ENCODE peak calls at places on chromosomes 5 and 9, in six cellular contexts. N is hepatocyte, J is GM23338, A is HCT116, R is PC-3, X is OCI-LY7. K is an unnamed sample.

GRCh38 chr9:74942801-74943200 is 9.9 kb downstream of the C9orf40 start:
- DNase-seq in X (no peak), A (no peak), N (peak; percentile 20), R (no peak), J (no peak), K (no peak)

GRCh38 chr9:110399983-110400382 is 62.3 kb upstream of the TXNDC8 start:
- DNase-seq in A (no peak), X (no peak), J (no peak), R (no peak), N (no peak), K (no peak)

GRCh38 chr5:96387616-96388015 is 45.4 kb downstream of the PCSK1 start:
- DNase-seq in A (no peak), N (no peak), X (no peak), J (no peak), R (no peak), K (no peak)

GRCh38 chr9:36327903-36328302 is 69.7 kb upstream of the GNE start:
- DNase-seq in R (peak; percentile 31), N (peak; percentile 29), X (no peak), J (no peak), A (no peak), K (no peak)

GRCh38 chr9:93053781-93054331 is 4.6 kb upstream of the SUSD3 start:
- DNase-seq in R (no peak), X (no peak), A (no peak), N (no peak), J (no peak), K (no peak)

GRCh38 chr5:138763037-138763778 is 10.0 kb downstream of the CTNNA1 start:
- DNase-seq in R (no peak), N (no peak), J (no peak), X (no peak), A (no peak), K (no peak)

GRCh38 chr5:151162794-151163193 is 5.2 kb upstream of the ANXA6 start:
- DNase-seq in X (no peak), R (no peak), A (no peak), J (no peak), N (no peak), K (no peak)

GRCh38 chr5:43000198-43000840 is 39.8 kb downstream of the ANXA2R start:
- DNase-seq in R (no peak), J (peak; percentile 71), X (no peak), N (peak; percentile 57), A (no peak), K (peak; percentile 73)

GRCh38 chr9:133374612-133375115 is 1.2 kb downstream of the SURF4 start:
- DNase-seq in X (no peak), J (no peak), R (no peak), A (no peak), N (no peak), K (no peak)

GRCh38 chr9:29390859-29391258 is 1817.6 kb upstream of the C9orf72 start:
- DNase-seq in N (no peak), A (no peak), R (no peak), J (no peak), X (no peak), K (no peak)

GRCh38 chr5:181120311-181120710 is 10.7 kb downstream of the OR2V1 start:
- DNase-seq in J (no peak), A (no peak), N (no peak), X (no peak), R (peak; percentile 80), K (no peak)

GRCh38 chr9:20987521-20987920 is 43.9 kb downstream of the HACD4 start:
- DNase-seq in X (no peak), A (no peak), J (no peak), N (no peak), R (no peak), K (no peak)

GRCh38 chr5:115735108-115735998 is 81.1 kb downstream of the CDO1 start:
- DNase-seq in A (no peak), X (no peak), N (no peak), J (peak; percentile 47), R (no peak), K (peak; percentile 26)

GRCh38 chr9:104905931-104906330 is 22.0 kb downstream of the ABCA1 start:
- DNase-seq in N (no peak), X (no peak), A (no peak), R (no peak), J (no peak), K (no peak)

GRCh38 chr9:127050152-127050551 is 72.3 kb downstream of the ANGPTL2 start:
- DNase-seq in J (no peak), A (no peak), N (no peak), X (no peak), R (no peak), K (no peak)

GRCh38 chr9:137301086-137301947 is 754 bp downstream of the NRARP start:
- DNase-seq in X (no peak), A (peak; percentile 29), N (peak; percentile 83), J (peak; percentile 77), R (peak; percentile 64), K (peak; percentile 91)

GRCh38 chr5:107092695-107093094 is 578.0 kb downstream of the EFNA5 start:
- DNase-seq in N (no peak), A (no peak), R (peak; percentile 59), J (no peak), X (no peak), K (no peak)

GRCh38 chr9:120935383-120935857 is 8.8 kb upstream of the TRAF1 start:
- DNase-seq in N (peak; percentile 88), A (no peak), J (no peak), R (peak; percentile 90), X (peak; percentile 44), K (no peak)

GRCh38 chr9:76894198-76894597 is 11.7 kb downstream of the PRUNE2 start:
- DNase-seq in N (no peak), J (no peak), X (no peak), A (no peak), R (no peak), K (no peak)

GRCh38 chr9:137786511-137786920 is 91.1 kb upstream of the CACNA1B start:
- DNase-seq in J (no peak), N (no peak), A (no peak), R (no peak), X (no peak), K (no peak)

GRCh38 chr9:85723220-85723619 is 18.5 kb downstream of the AGTPBP1 start:
- DNase-seq in J (peak; percentile 86), X (no peak), A (no peak), R (no peak), N (peak; percentile 45), K (peak; percentile 69)

GRCh38 chr9:96217358-96217755 is 84.6 kb downstream of the HSD17B3 start:
- DNase-seq in N (peak; percentile 70), J (no peak), R (no peak), X (no peak), A (no peak), K (peak; percentile 77)

GRCh38 chr5:165881259-165881658 is 2375.8 kb downstream of the MAT2B start:
- DNase-seq in N (no peak), A (no peak), J (peak; percentile 62), R (peak; percentile 2), X (no peak), K (peak; percentile 6)

GRCh38 chr5:10535237-10535530 is 28.7 kb upstream of the ANKRD33B start:
- DNase-seq in N (no peak), J (no peak), A (no peak), R (no peak), X (no peak), K (no peak)
- TF ChIP-seq EZH2phosphoT487 in N (no peak), J (no peak), A (no peak), R (no peak), X (no peak), K (no peak)

DNA sequence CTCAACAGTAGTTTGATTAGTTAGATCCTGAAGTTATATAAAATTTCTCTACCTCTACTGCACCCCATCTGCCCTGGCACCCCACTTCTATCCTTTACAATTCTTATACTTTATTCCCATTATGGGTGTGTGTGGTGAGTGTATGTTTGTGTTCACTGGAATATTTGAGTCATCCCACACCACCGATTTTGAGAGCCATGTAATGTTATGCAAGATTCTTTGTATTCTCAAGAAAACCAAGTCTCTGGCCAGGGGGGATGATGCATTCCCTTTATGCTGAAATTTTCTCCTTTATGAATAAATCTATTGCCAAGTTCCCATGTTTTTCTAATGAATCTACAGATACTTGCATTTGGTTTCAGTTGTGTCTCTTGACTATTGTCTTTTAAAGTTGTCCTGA is 266.8 kb downstream of the ARHGEF28 start:
- DNase-seq in R (peak; percentile 19), J (no peak), N (no peak), X (no peak), A (no peak), K (no peak)
- TF ChIP-seq EZH2phosphoT487 in R (no peak), J (no peak), N (no peak), X (no peak), A (no peak), K (no peak)

GRCh38 chr5:154241021-154241420 is 50.5 kb downstream of the GALNT10 start:
- DNase-seq in X (no peak), R (no peak), A (no peak), J (no peak), N (no peak), K (peak; percentile 57)

GRCh38 chr5:154242442-154242841 is 51.9 kb downstream of the GALNT10 start:
- DNase-seq in R (no peak), X (no peak), N (no peak), J (no peak), A (no peak), K (peak; percentile 23)

GRCh38 chr5:154242964-154243376 is 52.4 kb downstream of the GALNT10 start:
- DNase-seq in X (no peak), J (no peak), N (no peak), R (no peak), A (no peak), K (no peak)

GRCh38 chr5:154244476-154244875 is 53.9 kb downstream of the GALNT10 start:
- DNase-seq in N (no peak), J (no peak), R (no peak), X (no peak), A (no peak), K (no peak)

GRCh38 chr5:154243736-154244135 is 53.2 kb downstream of the GALNT10 start:
- DNase-seq in A (no peak), J (no peak), X (no peak), N (no peak), R (no peak), K (peak; percentile 31)
- TF ChIP-seq EZH2phosphoT487 in A (no peak), J (no peak), X (no peak), N (no peak), R (no peak), K (no peak)

GRCh38 chr9:18718393-18718792 is 244.4 kb downstream of the ADAMTSL1 start:
- DNase-seq in J (no peak), N (no peak), R (no peak), A (no peak), X (no peak), K (no peak)

GRCh38 chr9:18721267-18722079 is 247.5 kb downstream of the ADAMTSL1 start:
- DNase-seq in N (peak; percentile 20), A (no peak), X (no peak), R (no peak), J (no peak), K (no peak)

GRCh38 chr9:18722882-18723281 is 248.9 kb downstream of the ADAMTSL1 start:
- DNase-seq in A (no peak), J (no peak), R (no peak), X (no peak), N (no peak), K (no peak)

GRCh38 chr9:18723366-18723765 is 249.4 kb downstream of the ADAMTSL1 start:
- DNase-seq in J (no peak), R (no peak), A (no peak), N (no peak), X (no peak), K (no peak)

DNA sequence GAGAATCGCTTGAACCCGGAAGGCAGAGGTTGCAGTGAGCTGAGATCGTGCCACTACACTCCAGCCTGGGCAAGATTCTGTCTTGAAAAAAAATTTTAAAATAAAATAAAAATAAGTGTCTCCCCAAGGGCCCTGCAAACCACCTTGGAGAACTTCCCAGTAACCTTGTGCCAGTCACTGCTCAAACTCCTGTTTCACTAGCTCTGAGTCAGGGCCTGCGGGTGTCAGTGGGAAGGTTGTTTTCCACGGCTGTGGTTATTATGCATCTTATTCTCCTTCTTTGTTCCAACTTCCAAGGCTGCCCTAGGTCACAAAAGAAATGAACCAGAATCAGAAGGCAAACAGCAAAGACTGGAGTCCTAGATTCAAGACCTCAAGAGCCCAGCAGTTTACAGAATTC is 246.7 kb downstream of the ADAMTSL1 start:
- DNase-seq in A (no peak), N (no peak), J (no peak), R (peak; percentile 19), X (no peak), K (no peak)
- TF ChIP-seq EZH2phosphoT487 in A (no peak), N (no peak), J (no peak), R (no peak), X (no peak), K (no peak)